ENCODE peak calls at places on chromosomes 4 and X, in five cellular contexts. One of them, this sample, is unnamed.

GRCh38 chr4:122218762-122219161 is 66.6 kb downstream of the BLTP1 start:
- DNase-seq in astrocyte: no peak
- DNase-seq in HepG2: peak; percentile 8
- DNase-seq in hepatocyte: peak; percentile 4
- DNase-seq in endothelial cell of umbilical vein: no peak
- DNase-seq in this sample: no peak

GRCh38 chr4:57632564-57632963 is 522.4 kb upstream of the IGFBP7 start:
- DNase-seq in hepatocyte: no peak
- DNase-seq in endothelial cell of umbilical vein: no peak
- DNase-seq in HepG2: no peak
- DNase-seq in astrocyte: no peak
- DNase-seq in this sample: no peak

GRCh38 chrX:9737363-9737762 is 28.3 kb downstream of the GPR143 start:
- DNase-seq in hepatocyte: no peak
- DNase-seq in endothelial cell of umbilical vein: no peak
- DNase-seq in HepG2: no peak
- DNase-seq in astrocyte: no peak
- DNase-seq in this sample: no peak

GRCh38 chr4:150139297-150139696 is 61.1 kb downstream of the DCLK2 start:
- DNase-seq in astrocyte: peak; percentile 83
- DNase-seq in HepG2: no peak
- DNase-seq in hepatocyte: no peak
- DNase-seq in endothelial cell of umbilical vein: no peak
- DNase-seq in this sample: no peak

GRCh38 chrX:72479324-72480274 is 93.0 kb downstream of the HDAC8 start:
- DNase-seq in hepatocyte: peak; percentile 23
- DNase-seq in endothelial cell of umbilical vein: no peak
- DNase-seq in HepG2: peak; percentile 18
- DNase-seq in astrocyte: no peak
- DNase-seq in this sample: no peak

GRCh38 chr4:156710571-156711195 is 260.9 kb downstream of the PDGFC start:
- DNase-seq in HepG2: peak; percentile 42
- DNase-seq in astrocyte: peak; percentile 18
- DNase-seq in endothelial cell of umbilical vein: no peak
- DNase-seq in hepatocyte: no peak
- DNase-seq in this sample: no peak

GRCh38 chrX:3346436-3347329 is at the start of gene MXRA5:
- DNase-seq in HepG2: no peak
- DNase-seq in endothelial cell of umbilical vein: no peak
- DNase-seq in astrocyte: peak; percentile 62
- DNase-seq in hepatocyte: peak; percentile 52
- DNase-seq in this sample: no peak

GRCh38 chr4:36004231-36004851 is 240.0 kb downstream of the ARAP2 start:
- DNase-seq in astrocyte: peak; percentile 6
- DNase-seq in hepatocyte: no peak
- DNase-seq in HepG2: no peak
- DNase-seq in endothelial cell of umbilical vein: no peak
- DNase-seq in this sample: no peak

GRCh38 chr4:25900901-25901500 is 13.0 kb upstream of the SMIM20 start:
- DNase-seq in HepG2: no peak
- DNase-seq in astrocyte: no peak
- DNase-seq in hepatocyte: no peak
- DNase-seq in endothelial cell of umbilical vein: no peak
- DNase-seq in this sample: no peak

GRCh38 chr4:9964884-9965283 is 56.4 kb downstream of the SLC2A9 start:
- DNase-seq in astrocyte: no peak
- DNase-seq in endothelial cell of umbilical vein: no peak
- DNase-seq in HepG2: no peak
- DNase-seq in hepatocyte: no peak
- DNase-seq in this sample: no peak

GRCh38 chr4:24857996-24858395 is 54.8 kb downstream of the CCDC149 start:
- DNase-seq in endothelial cell of umbilical vein: peak; percentile 78
- DNase-seq in HepG2: no peak
- DNase-seq in astrocyte: peak; percentile 93
- DNase-seq in hepatocyte: no peak
- DNase-seq in this sample: no peak

GRCh38 chrX:7480721-7481120 is 332.8 kb upstream of the PUDP start:
- DNase-seq in endothelial cell of umbilical vein: no peak
- DNase-seq in hepatocyte: no peak
- DNase-seq in astrocyte: no peak
- DNase-seq in HepG2: no peak
- DNase-seq in this sample: no peak

GRCh38 chr4:3287271-3287971 is 5.4 kb upstream of the RGS12 start:
- DNase-seq in HepG2: no peak
- DNase-seq in astrocyte: no peak
- DNase-seq in hepatocyte: no peak
- DNase-seq in endothelial cell of umbilical vein: no peak
- DNase-seq in this sample: no peak

GRCh38 chr4:3786196-3786869 is 20.1 kb downstream of the ADRA2C start:
- DNase-seq in endothelial cell of umbilical vein: no peak
- DNase-seq in hepatocyte: peak; percentile 48
- DNase-seq in HepG2: peak; percentile 59
- DNase-seq in astrocyte: no peak
- DNase-seq in this sample: no peak

GRCh38 chr4:165493359-165493758 is 114.6 kb downstream of the CPE start:
- DNase-seq in astrocyte: peak; percentile 30
- DNase-seq in endothelial cell of umbilical vein: peak; percentile 64
- DNase-seq in HepG2: peak; percentile 27
- DNase-seq in hepatocyte: peak; percentile 88
- DNase-seq in this sample: peak; percentile 70

GRCh38 chrX:35842657-35843056 is 44.5 kb downstream of the MAGEB16 start:
- DNase-seq in hepatocyte: no peak
- DNase-seq in astrocyte: no peak
- DNase-seq in endothelial cell of umbilical vein: no peak
- DNase-seq in HepG2: no peak
- DNase-seq in this sample: no peak

GRCh38 chr4:83390965-83391364 is 56.3 kb upstream of the HPSE start:
- DNase-seq in astrocyte: no peak
- DNase-seq in hepatocyte: no peak
- DNase-seq in HepG2: no peak
- DNase-seq in endothelial cell of umbilical vein: no peak
- DNase-seq in this sample: no peak

GRCh38 chr4:83389037-83389755 is 54.5 kb upstream of the HPSE start:
- DNase-seq in astrocyte: no peak
- DNase-seq in hepatocyte: no peak
- DNase-seq in HepG2: no peak
- DNase-seq in endothelial cell of umbilical vein: no peak
- DNase-seq in this sample: no peak

GRCh38 chr4:83387922-83388676 is 53.5 kb upstream of the HPSE start:
- DNase-seq in endothelial cell of umbilical vein: no peak
- DNase-seq in astrocyte: no peak
- DNase-seq in HepG2: no peak
- DNase-seq in hepatocyte: no peak
- DNase-seq in this sample: no peak

GRCh38 chr4:83389756-83390505 is 55.3 kb upstream of the HPSE start:
- DNase-seq in astrocyte: no peak
- DNase-seq in HepG2: no peak
- DNase-seq in hepatocyte: no peak
- DNase-seq in endothelial cell of umbilical vein: no peak
- DNase-seq in this sample: no peak

DNA sequence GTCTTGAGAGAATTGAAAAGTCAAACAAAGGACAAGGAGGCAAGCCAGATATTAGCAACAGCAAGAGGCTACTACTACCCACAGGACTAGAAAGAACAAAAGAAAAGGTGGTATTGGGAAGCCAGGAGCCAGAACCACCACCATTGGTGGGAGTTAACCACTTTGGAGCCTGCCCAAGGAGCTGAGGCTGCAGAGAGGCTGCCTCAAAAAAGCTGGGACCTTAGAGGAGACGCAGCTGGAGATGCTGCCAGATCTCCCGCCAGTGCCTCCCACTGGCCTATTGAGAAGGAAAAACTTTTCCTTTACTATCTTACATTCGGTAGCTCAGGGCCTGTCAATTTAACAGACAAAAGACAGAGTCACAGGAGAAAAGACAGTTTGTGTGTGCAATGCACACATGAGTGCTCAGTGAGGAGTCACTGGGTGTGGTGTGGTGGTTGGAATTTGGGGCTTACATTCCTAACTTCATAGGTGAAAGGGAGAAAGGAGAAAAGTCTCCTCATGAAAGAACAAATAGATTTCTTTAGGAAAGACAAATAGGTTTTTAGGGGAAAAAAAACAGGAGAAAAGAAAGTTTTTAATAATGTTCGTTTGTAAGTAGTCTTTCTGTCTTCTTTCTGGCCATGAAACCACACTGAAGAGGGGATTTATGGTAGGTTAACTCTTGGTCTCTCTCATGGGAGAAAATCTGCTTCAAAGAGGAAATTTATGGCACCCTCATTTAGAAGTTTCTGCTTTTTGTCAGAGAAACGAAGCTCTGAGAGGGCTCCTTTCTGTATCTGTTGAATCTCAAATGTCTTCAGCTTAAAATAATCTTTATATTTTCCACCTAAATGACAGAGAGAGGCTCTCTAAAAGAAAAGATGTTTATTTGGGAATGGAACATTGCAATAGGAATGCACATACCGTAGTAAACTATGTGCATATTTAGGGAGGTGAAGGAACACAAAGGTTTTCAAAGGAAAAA is 52.6 kb upstream of the HPSE start:
- DNase-seq in endothelial cell of umbilical vein: no peak
- DNase-seq in HepG2: no peak
- DNase-seq in astrocyte: no peak
- DNase-seq in hepatocyte: no peak
- DNase-seq in this sample: no peak
- H3K4me2 ChIP-seq in endothelial cell of umbilical vein: no peak overlapping the region
- H3K4me2 ChIP-seq in HepG2: no peak overlapping the region
- H3K4me2 ChIP-seq in astrocyte: no peak overlapping the region
- H3K4me2 ChIP-seq in hepatocyte: no peak overlapping the region
- H3K4me2 ChIP-seq in this sample: no peak overlapping the region

GRCh38 chr4:85724801-85725548 is 250.0 kb downstream of the ARHGAP24 start:
- DNase-seq in hepatocyte: no peak
- DNase-seq in endothelial cell of umbilical vein: no peak
- DNase-seq in astrocyte: no peak
- DNase-seq in HepG2: no peak
- DNase-seq in this sample: no peak

GRCh38 chr4:85726555-85726954 is 251.6 kb downstream of the ARHGAP24 start:
- DNase-seq in endothelial cell of umbilical vein: no peak
- DNase-seq in astrocyte: no peak
- DNase-seq in HepG2: no peak
- DNase-seq in hepatocyte: no peak
- DNase-seq in this sample: no peak

GRCh38 chr4:85725727-85726170 is 250.8 kb downstream of the ARHGAP24 start:
- DNase-seq in endothelial cell of umbilical vein: peak; percentile 30
- DNase-seq in HepG2: no peak
- DNase-seq in astrocyte: peak; percentile 21
- DNase-seq in hepatocyte: peak; percentile 30
- DNase-seq in this sample: no peak

GRCh38 chr4:85732124-85732523 is 257.2 kb downstream of the ARHGAP24 start:
- DNase-seq in astrocyte: no peak
- DNase-seq in hepatocyte: no peak
- DNase-seq in endothelial cell of umbilical vein: peak; percentile 27
- DNase-seq in HepG2: no peak
- DNase-seq in this sample: no peak

DNA sequence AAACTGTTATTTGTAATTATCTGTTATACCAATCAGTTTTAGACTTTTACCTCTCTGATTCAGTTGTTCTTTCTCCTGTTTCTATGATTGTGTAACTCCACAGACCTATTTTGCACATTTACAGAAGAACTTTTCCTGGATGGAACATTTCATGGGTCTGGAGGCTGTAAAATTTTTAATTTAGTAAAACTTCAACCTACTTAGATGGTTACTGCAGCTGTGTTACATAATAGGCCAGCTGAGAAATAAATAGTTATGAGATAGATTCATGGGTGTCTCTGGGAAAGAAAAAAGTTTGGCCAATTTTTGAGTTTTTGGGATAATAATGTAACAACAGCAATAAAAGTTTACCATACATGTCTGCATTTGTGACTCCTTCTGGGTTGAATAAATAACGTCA is 253.5 kb downstream of the ARHGAP24 start:
- DNase-seq in HepG2: no peak
- DNase-seq in endothelial cell of umbilical vein: no peak
- DNase-seq in hepatocyte: no peak
- DNase-seq in astrocyte: no peak
- DNase-seq in this sample: no peak
- H3K9me3 ChIP-seq in HepG2: no peaks in the 10 kb centered on the region
- H3K9me3 ChIP-seq in endothelial cell of umbilical vein: no peaks in the 10 kb centered on the region
- H3K9me3 ChIP-seq in hepatocyte: no peaks in the 10 kb centered on the region
- H3K9me3 ChIP-seq in astrocyte: no peaks in the 10 kb centered on the region
- H3K9me3 ChIP-seq in this sample: no peaks in the 10 kb centered on the region

GRCh38 chrX:115598556-115598955 is 37.6 kb downstream of the PLS3 start:
- DNase-seq in hepatocyte: no peak
- DNase-seq in endothelial cell of umbilical vein: no peak
- DNase-seq in HepG2: no peak
- DNase-seq in astrocyte: no peak
- DNase-seq in this sample: no peak

GRCh38 chrX:115591420-115591819 is 30.4 kb downstream of the PLS3 start:
- DNase-seq in hepatocyte: no peak
- DNase-seq in HepG2: no peak
- DNase-seq in endothelial cell of umbilical vein: no peak
- DNase-seq in astrocyte: no peak
- DNase-seq in this sample: no peak

GRCh38 chrX:115592997-115593734 is 32.2 kb downstream of the PLS3 start:
- DNase-seq in endothelial cell of umbilical vein: peak; percentile 71
- DNase-seq in astrocyte: peak; percentile 56
- DNase-seq in HepG2: no peak
- DNase-seq in hepatocyte: peak; percentile 24
- DNase-seq in this sample: no peak

GRCh38 chrX:115591856-115592842 is 31.2 kb downstream of the PLS3 start:
- DNase-seq in astrocyte: no peak
- DNase-seq in hepatocyte: no peak
- DNase-seq in HepG2: no peak
- DNase-seq in endothelial cell of umbilical vein: peak; percentile 63
- DNase-seq in this sample: peak; percentile 65

DNA sequence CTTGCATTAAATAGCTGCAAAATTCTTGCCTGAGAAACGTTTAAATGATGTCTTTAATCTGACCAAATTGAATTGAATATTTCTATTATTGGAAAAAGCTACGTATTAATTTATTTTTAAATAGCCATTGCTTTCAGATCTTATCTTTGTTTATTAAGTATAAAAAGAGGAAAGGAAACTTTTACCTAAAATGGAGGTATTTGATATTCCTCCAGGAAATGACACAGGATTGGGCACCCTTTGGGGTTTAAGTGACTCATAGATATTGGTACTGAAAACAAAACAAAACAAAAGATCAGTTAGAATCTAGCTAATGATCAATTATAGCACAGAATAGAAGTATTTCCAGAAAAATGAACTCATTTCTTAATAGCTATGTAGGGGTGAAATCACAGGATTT is 34.1 kb downstream of the PLS3 start:
- DNase-seq in HepG2: no peak
- DNase-seq in astrocyte: no peak
- DNase-seq in hepatocyte: no peak
- DNase-seq in endothelial cell of umbilical vein: peak; percentile 71
- DNase-seq in this sample: no peak
- H3K27ac ChIP-seq in HepG2: no peak overlapping the region
- H3K27ac ChIP-seq in astrocyte: peak overlapping the region; percentile 82
- H3K27ac ChIP-seq in hepatocyte: peak overlapping the region; percentile 53
- H3K27ac ChIP-seq in endothelial cell of umbilical vein: peak overlapping the region; percentile 93
- H3K27ac ChIP-seq in this sample: peak overlapping the region; percentile 84

DNA sequence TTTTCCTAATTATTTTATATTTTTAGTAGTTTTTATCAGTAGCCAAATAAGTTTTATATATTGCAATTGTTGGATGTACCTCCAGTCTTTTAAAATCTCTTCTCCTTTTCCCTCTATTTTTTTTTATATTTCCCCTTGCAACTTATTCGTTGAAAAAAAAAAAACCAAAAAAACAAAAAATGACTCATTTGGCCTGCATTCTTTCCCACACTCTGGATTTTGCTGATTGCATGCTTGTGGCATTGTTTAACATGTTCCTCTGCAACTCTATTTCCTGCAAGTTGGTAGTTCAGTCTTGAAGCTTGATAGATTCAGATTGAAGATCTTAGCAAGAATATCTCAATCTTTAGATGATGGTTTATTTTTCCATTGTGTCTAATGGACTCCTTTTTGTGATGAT is 260.6 kb upstream of the BOD1L1 start:
- DNase-seq in astrocyte: peak; percentile 93
- DNase-seq in hepatocyte: no peak
- DNase-seq in endothelial cell of umbilical vein: peak; percentile 91
- DNase-seq in HepG2: no peak
- DNase-seq in this sample: peak; percentile 82
- H3K4me2 ChIP-seq in astrocyte: peak overlapping the region; percentile 38
- H3K4me2 ChIP-seq in hepatocyte: no peak overlapping the region
- H3K4me2 ChIP-seq in endothelial cell of umbilical vein: no peak overlapping the region
- H3K4me2 ChIP-seq in HepG2: no peak overlapping the region
- H3K4me2 ChIP-seq in this sample: peak overlapping the region; percentile 36

This sample was measured in PC-9.